ENCODE peak calls at places on chromosomes 1 and 21, in eight cellular contexts. One of them, this sample, is unnamed.

GRCh38 chr1:165871311-165872067 is 44.1 kb downstream of the UCK2 start:
- DNase-seq in sigmoid colon: no peak
- DNase-seq in lower lobe of right lung: peak; percentile 65
- DNase-seq in breast epithelium: no peak
- DNase-seq in CD8-positive, alpha-beta T cell: peak; percentile 72
- DNase-seq in HL-60: peak; percentile 96
- DNase-seq in Panc1: no peak
- DNase-seq in cardiac muscle cell: peak; percentile 65
- DNase-seq in this sample: peak; percentile 68

GRCh38 chr1:30737357-30738039 is 14.1 kb upstream of the MATN1 start:
- DNase-seq in Panc1: no peak
- DNase-seq in sigmoid colon: no peak
- DNase-seq in HL-60: no peak
- DNase-seq in CD8-positive, alpha-beta T cell: no peak
- DNase-seq in breast epithelium: no peak
- DNase-seq in cardiac muscle cell: no peak
- DNase-seq in lower lobe of right lung: no peak
- DNase-seq in this sample: no peak

GRCh38 chr1:191589536-191589935 is 568.7 kb upstream of the RGS18 start:
- DNase-seq in lower lobe of right lung: no peak
- DNase-seq in sigmoid colon: no peak
- DNase-seq in breast epithelium: no peak
- DNase-seq in cardiac muscle cell: no peak
- DNase-seq in Panc1: no peak
- DNase-seq in HL-60: no peak
- DNase-seq in CD8-positive, alpha-beta T cell: no peak
- DNase-seq in this sample: no peak

GRCh38 chr1:37471345-37472231 is 2.8 kb upstream of the ZC3H12A start:
- DNase-seq in lower lobe of right lung: peak; percentile 77
- DNase-seq in CD8-positive, alpha-beta T cell: no peak
- DNase-seq in HL-60: peak; percentile 60
- DNase-seq in sigmoid colon: peak; percentile 91
- DNase-seq in Panc1: peak; percentile 69
- DNase-seq in cardiac muscle cell: peak; percentile 90
- DNase-seq in breast epithelium: peak; percentile 75
- DNase-seq in this sample: peak; percentile 92

GRCh38 chr1:235831148-235831547 is 35.6 kb downstream of the LYST start:
- DNase-seq in sigmoid colon: no peak
- DNase-seq in breast epithelium: no peak
- DNase-seq in cardiac muscle cell: peak; percentile 27
- DNase-seq in CD8-positive, alpha-beta T cell: no peak
- DNase-seq in HL-60: no peak
- DNase-seq in lower lobe of right lung: peak; percentile 65
- DNase-seq in Panc1: no peak
- DNase-seq in this sample: no peak

GRCh38 chr1:212609701-212610574 is 1.4 kb downstream of the ATF3 start:
- DNase-seq in Panc1: no peak
- DNase-seq in HL-60: no peak
- DNase-seq in breast epithelium: no peak
- DNase-seq in lower lobe of right lung: no peak
- DNase-seq in sigmoid colon: peak; percentile 74
- DNase-seq in cardiac muscle cell: no peak
- DNase-seq in CD8-positive, alpha-beta T cell: no peak
- DNase-seq in this sample: no peak

GRCh38 chr1:164805399-164805798 is 246.4 kb downstream of the PBX1 start:
- DNase-seq in CD8-positive, alpha-beta T cell: no peak
- DNase-seq in cardiac muscle cell: peak; percentile 55
- DNase-seq in Panc1: no peak
- DNase-seq in HL-60: no peak
- DNase-seq in sigmoid colon: no peak
- DNase-seq in breast epithelium: no peak
- DNase-seq in lower lobe of right lung: no peak
- DNase-seq in this sample: peak; percentile 36

GRCh38 chr1:906532-907420 is 16.9 kb upstream of the SAMD11 start:
- DNase-seq in breast epithelium: no peak
- DNase-seq in cardiac muscle cell: peak; percentile 35
- DNase-seq in sigmoid colon: peak; percentile 71
- DNase-seq in Panc1: no peak
- DNase-seq in CD8-positive, alpha-beta T cell: no peak
- DNase-seq in HL-60: peak; percentile 93
- DNase-seq in lower lobe of right lung: peak; percentile 66
- DNase-seq in this sample: peak; percentile 47

GRCh38 chr1:92441316-92442311 is 45.1 kb downstream of the GFI1 start:
- DNase-seq in cardiac muscle cell: no peak
- DNase-seq in sigmoid colon: no peak
- DNase-seq in CD8-positive, alpha-beta T cell: no peak
- DNase-seq in HL-60: no peak
- DNase-seq in breast epithelium: no peak
- DNase-seq in Panc1: no peak
- DNase-seq in lower lobe of right lung: no peak
- DNase-seq in this sample: no peak

GRCh38 chr1:166947398-166948043 is 27.8 kb downstream of the ILDR2 start:
- DNase-seq in CD8-positive, alpha-beta T cell: no peak
- DNase-seq in sigmoid colon: peak; percentile 68
- DNase-seq in lower lobe of right lung: peak; percentile 43
- DNase-seq in Panc1: no peak
- DNase-seq in breast epithelium: peak; percentile 27
- DNase-seq in HL-60: peak; percentile 38
- DNase-seq in cardiac muscle cell: peak; percentile 69
- DNase-seq in this sample: peak; percentile 77

GRCh38 chr1:213376862-213377372 is 325.9 kb downstream of the RPS6KC1 start:
- DNase-seq in HL-60: no peak
- DNase-seq in breast epithelium: no peak
- DNase-seq in lower lobe of right lung: no peak
- DNase-seq in cardiac muscle cell: peak; percentile 27
- DNase-seq in Panc1: no peak
- DNase-seq in sigmoid colon: no peak
- DNase-seq in CD8-positive, alpha-beta T cell: no peak
- DNase-seq in this sample: peak; percentile 42

GRCh38 chr1:47534417-47534816 is 96.6 kb downstream of the FOXD2 start:
- DNase-seq in Panc1: no peak
- DNase-seq in HL-60: no peak
- DNase-seq in breast epithelium: no peak
- DNase-seq in CD8-positive, alpha-beta T cell: no peak
- DNase-seq in cardiac muscle cell: peak; percentile 12
- DNase-seq in sigmoid colon: no peak
- DNase-seq in lower lobe of right lung: no peak
- DNase-seq in this sample: no peak

GRCh38 chr1:57770236-57770635 is 346.4 kb upstream of the DAB1 start:
- DNase-seq in Panc1: no peak
- DNase-seq in HL-60: no peak
- DNase-seq in lower lobe of right lung: no peak
- DNase-seq in sigmoid colon: no peak
- DNase-seq in breast epithelium: no peak
- DNase-seq in CD8-positive, alpha-beta T cell: no peak
- DNase-seq in cardiac muscle cell: no peak
- DNase-seq in this sample: no peak

GRCh38 chr1:22204989-22205913 is 62.4 kb upstream of the WNT4 start:
- DNase-seq in HL-60: no peak
- DNase-seq in breast epithelium: peak; percentile 91
- DNase-seq in sigmoid colon: no peak
- DNase-seq in Panc1: no peak
- DNase-seq in lower lobe of right lung: peak; percentile 65
- DNase-seq in CD8-positive, alpha-beta T cell: no peak
- DNase-seq in cardiac muscle cell: peak; percentile 14
- DNase-seq in this sample: no peak

GRCh38 chr1:167648978-167649752 is 19.1 kb downstream of the RCSD1 start:
- DNase-seq in CD8-positive, alpha-beta T cell: no peak
- DNase-seq in sigmoid colon: no peak
- DNase-seq in cardiac muscle cell: peak; percentile 48
- DNase-seq in HL-60: peak; percentile 78
- DNase-seq in breast epithelium: peak; percentile 58
- DNase-seq in lower lobe of right lung: peak; percentile 60
- DNase-seq in Panc1: no peak
- DNase-seq in this sample: no peak

GRCh38 chr1:237953238-237953637 is 62.5 kb upstream of the ZP4 start:
- DNase-seq in Panc1: no peak
- DNase-seq in sigmoid colon: no peak
- DNase-seq in CD8-positive, alpha-beta T cell: no peak
- DNase-seq in cardiac muscle cell: no peak
- DNase-seq in lower lobe of right lung: no peak
- DNase-seq in breast epithelium: no peak
- DNase-seq in HL-60: no peak
- DNase-seq in this sample: no peak

GRCh38 chr21:41845310-41846032 is 33.7 kb downstream of the PRDM15 start:
- DNase-seq in lower lobe of right lung: no peak
- DNase-seq in breast epithelium: no peak
- DNase-seq in CD8-positive, alpha-beta T cell: no peak
- DNase-seq in cardiac muscle cell: no peak
- DNase-seq in Panc1: no peak
- DNase-seq in HL-60: no peak
- DNase-seq in sigmoid colon: peak; percentile 49
- DNase-seq in this sample: peak; percentile 51

GRCh38 chr1:20727746-20728316 is 4.7 kb downstream of the SH2D5 start:
- DNase-seq in CD8-positive, alpha-beta T cell: peak; percentile 39
- DNase-seq in sigmoid colon: no peak
- DNase-seq in lower lobe of right lung: no peak
- DNase-seq in Panc1: no peak
- DNase-seq in cardiac muscle cell: peak; percentile 36
- DNase-seq in breast epithelium: no peak
- DNase-seq in HL-60: peak; percentile 23
- DNase-seq in this sample: no peak

GRCh38 chr1:162690672-162691434 is 58.6 kb downstream of the DDR2 start:
- DNase-seq in cardiac muscle cell: peak; percentile 86
- DNase-seq in lower lobe of right lung: no peak
- DNase-seq in HL-60: no peak
- DNase-seq in sigmoid colon: peak; percentile 90
- DNase-seq in Panc1: peak; percentile 74
- DNase-seq in CD8-positive, alpha-beta T cell: no peak
- DNase-seq in breast epithelium: peak; percentile 80
- DNase-seq in this sample: peak; percentile 91

GRCh38 chr1:216554934-216555333 is 131.7 kb upstream of the USH2A start:
- DNase-seq in lower lobe of right lung: no peak
- DNase-seq in Panc1: no peak
- DNase-seq in CD8-positive, alpha-beta T cell: no peak
- DNase-seq in HL-60: no peak
- DNase-seq in cardiac muscle cell: no peak
- DNase-seq in breast epithelium: no peak
- DNase-seq in sigmoid colon: no peak
- DNase-seq in this sample: peak; percentile 1

GRCh38 chr21:35147439-35147838 is 98.3 kb upstream of the RUNX1 start:
- DNase-seq in breast epithelium: no peak
- DNase-seq in lower lobe of right lung: no peak
- DNase-seq in Panc1: no peak
- DNase-seq in cardiac muscle cell: no peak
- DNase-seq in sigmoid colon: no peak
- DNase-seq in HL-60: no peak
- DNase-seq in CD8-positive, alpha-beta T cell: no peak
- DNase-seq in this sample: peak; percentile 41

GRCh38 chr1:233020441-233020840 is 70.0 kb downstream of the NTPCR start:
- DNase-seq in lower lobe of right lung: no peak
- DNase-seq in Panc1: no peak
- DNase-seq in cardiac muscle cell: peak; percentile 40
- DNase-seq in breast epithelium: no peak
- DNase-seq in HL-60: no peak
- DNase-seq in CD8-positive, alpha-beta T cell: no peak
- DNase-seq in sigmoid colon: no peak
- DNase-seq in this sample: peak; percentile 55

GRCh38 chr1:10781137-10781536 is 15.3 kb downstream of the CASZ1 start:
- DNase-seq in breast epithelium: no peak
- DNase-seq in HL-60: no peak
- DNase-seq in lower lobe of right lung: peak; percentile 30
- DNase-seq in CD8-positive, alpha-beta T cell: no peak
- DNase-seq in cardiac muscle cell: no peak
- DNase-seq in sigmoid colon: no peak
- DNase-seq in Panc1: no peak
- DNase-seq in this sample: no peak

DNA sequence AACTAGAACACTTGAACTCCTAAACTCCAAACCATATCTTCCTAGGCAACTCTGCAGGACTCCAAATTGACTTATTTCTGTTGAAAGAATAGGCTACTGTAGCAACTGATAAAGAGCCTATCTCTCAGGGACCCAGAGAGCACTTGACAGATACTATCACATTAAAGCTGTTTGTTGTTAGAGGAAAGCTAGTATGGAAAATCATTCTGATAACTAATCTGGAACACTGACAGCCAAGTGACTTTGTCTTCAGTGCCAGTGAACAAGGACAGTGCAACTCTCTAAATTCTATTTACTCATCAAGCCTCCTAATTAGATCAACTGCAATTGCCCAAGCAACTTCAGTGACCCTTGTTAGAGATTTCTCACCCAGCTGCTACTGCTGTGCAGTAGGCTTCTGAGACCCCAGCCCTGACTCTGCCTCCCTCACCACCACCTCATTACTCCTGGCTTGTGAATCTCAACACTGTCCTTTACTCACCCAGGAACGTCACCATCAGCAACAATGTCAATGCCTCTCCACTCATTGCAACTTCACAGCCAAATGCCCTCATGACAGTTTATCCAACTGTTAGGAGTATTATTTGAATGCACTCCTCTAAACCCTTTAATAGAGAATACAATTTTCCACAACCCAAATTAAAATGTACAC is 7.4 kb upstream of the RGS13 start:
- DNase-seq in cardiac muscle cell: no peak
- DNase-seq in breast epithelium: no peak
- DNase-seq in HL-60: no peak
- DNase-seq in sigmoid colon: no peak
- DNase-seq in lower lobe of right lung: no peak
- DNase-seq in CD8-positive, alpha-beta T cell: no peak
- DNase-seq in Panc1: no peak
- DNase-seq in this sample: no peak
- H3K27ac ChIP-seq in cardiac muscle cell: peak overlapping the region; percentile 71
- H3K27ac ChIP-seq in breast epithelium: no peak overlapping the region
- H3K27ac ChIP-seq in HL-60: no peak overlapping the region
- H3K27ac ChIP-seq in sigmoid colon: no peak overlapping the region
- H3K27ac ChIP-seq in lower lobe of right lung: no peak overlapping the region
- H3K27ac ChIP-seq in CD8-positive, alpha-beta T cell: no peak overlapping the region
- H3K27ac ChIP-seq in Panc1: no peak overlapping the region
- H3K27ac ChIP-seq in this sample: no peak overlapping the region

GRCh38 chr21:43727571-43728466 is 8.9 kb downstream of the PDXK start:
- DNase-seq in Panc1: no peak
- DNase-seq in cardiac muscle cell: peak; percentile 48
- DNase-seq in HL-60: peak; percentile 70
- DNase-seq in breast epithelium: no peak
- DNase-seq in lower lobe of right lung: peak; percentile 81
- DNase-seq in sigmoid colon: no peak
- DNase-seq in CD8-positive, alpha-beta T cell: no peak
- DNase-seq in this sample: no peak
- TF ChIP-seq CTCF in Panc1: no peak
- TF ChIP-seq CTCF in cardiac muscle cell: peak; percentile 13
- TF ChIP-seq CTCF in HL-60: peak; percentile 43
- TF ChIP-seq CTCF in breast epithelium: no peak
- TF ChIP-seq CTCF in lower lobe of right lung: no peak
- TF ChIP-seq CTCF in sigmoid colon: no peak
- TF ChIP-seq CTCF in CD8-positive, alpha-beta T cell: no peak
- TF ChIP-seq CTCF in this sample: no peak

GRCh38 chr1:116832268-116832931 is 77.3 kb upstream of the PTGFRN start:
- DNase-seq in HL-60: no peak
- DNase-seq in CD8-positive, alpha-beta T cell: no peak
- DNase-seq in Panc1: no peak
- DNase-seq in cardiac muscle cell: no peak
- DNase-seq in sigmoid colon: no peak
- DNase-seq in lower lobe of right lung: no peak
- DNase-seq in breast epithelium: no peak
- DNase-seq in this sample: no peak
- H3K27ac ChIP-seq in HL-60: no peak overlapping the region
- H3K27ac ChIP-seq in CD8-positive, alpha-beta T cell: no peak overlapping the region
- H3K27ac ChIP-seq in Panc1: no peak overlapping the region
- H3K27ac ChIP-seq in cardiac muscle cell: no peak overlapping the region
- H3K27ac ChIP-seq in sigmoid colon: no peak overlapping the region
- H3K27ac ChIP-seq in lower lobe of right lung: no peak overlapping the region
- H3K27ac ChIP-seq in breast epithelium: no peak overlapping the region
- H3K27ac ChIP-seq in this sample: no peak overlapping the region

GRCh38 chr1:239997515-239998311 is 94.0 kb upstream of the FMN2 start:
- DNase-seq in Panc1: no peak
- DNase-seq in cardiac muscle cell: no peak
- DNase-seq in sigmoid colon: no peak
- DNase-seq in CD8-positive, alpha-beta T cell: no peak
- DNase-seq in HL-60: no peak
- DNase-seq in lower lobe of right lung: no peak
- DNase-seq in breast epithelium: no peak
- DNase-seq in this sample: no peak
- TF ChIP-seq CTCF in Panc1: peak; percentile 27
- TF ChIP-seq CTCF in cardiac muscle cell: peak; percentile 6
- TF ChIP-seq CTCF in sigmoid colon: no peak
- TF ChIP-seq CTCF in CD8-positive, alpha-beta T cell: no peak
- TF ChIP-seq CTCF in HL-60: no peak
- TF ChIP-seq CTCF in lower lobe of right lung: no peak
- TF ChIP-seq CTCF in breast epithelium: no peak
- TF ChIP-seq CTCF in this sample: no peak